ENCODE peak calls at places on chromosomes 6 and 20, in nine cellular contexts. N is fibroblast of lung, U is small intestine, O is neuronal stem cell, F is fibroblast of the aortic adventitia, R is epithelial cell of esophagus, D is tibial artery, J is endothelial cell of umbilical vein, C is PC-3. P is an unnamed sample.

GRCh38 chr20:34367155-34367554 is 4.1 kb downstream of the ITCH start:
- DNase-seq in N (no peak), U (no peak), O (no peak), F (no peak), R (no peak), D (no peak), J (no peak), C (no peak), P (no peak)

GRCh38 chr6:169841251-169841650 is 89.8 kb downstream of the ERMARD start:
- DNase-seq in N (no peak), U (no peak), O (no peak), F (no peak), R (no peak), D (peak; percentile 9), J (no peak), C (no peak), P (no peak)

GRCh38 chr6:32126880-32127279 is 1.2 kb downstream of the ATF6B start:
- DNase-seq in N (no peak), U (no peak), O (no peak), F (no peak), R (peak; percentile 34), D (no peak), J (no peak), C (no peak), P (no peak)

GRCh38 chr6:138728672-138729071 is 44.9 kb upstream of the CCDC28A start:
- DNase-seq in N (no peak), U (no peak), O (no peak), F (no peak), R (no peak), D (no peak), J (no peak), C (no peak), P (no peak)

GRCh38 chr6:111691345-111692225 is 85.9 kb upstream of the TRAF3IP2 start:
- DNase-seq in N (no peak), U (no peak), O (no peak), F (peak; percentile 63), R (no peak), D (no peak), J (no peak), C (no peak), P (peak; percentile 99)

GRCh38 chr20:17680128-17680835 is 1.8 kb downstream of the RRBP1 start:
- DNase-seq in N (peak; percentile 61), U (peak; percentile 91), O (peak; percentile 20), F (peak; percentile 81), R (peak; percentile 68), D (peak; percentile 57), J (peak; percentile 46), C (peak; percentile 80), P (peak; percentile 93)

GRCh38 chr6:69820438-69820837 is 23.6 kb upstream of the LMBRD1 start:
- DNase-seq in N (no peak), U (no peak), O (no peak), F (no peak), R (no peak), D (no peak), J (no peak), C (no peak), P (no peak)

GRCh38 chr6:105985098-105985815 is 100.9 kb upstream of the PRDM1 start:
- DNase-seq in N (peak; percentile 24), U (peak; percentile 75), O (no peak), F (no peak), R (peak; percentile 54), D (no peak), J (no peak), C (no peak), P (peak; percentile 36)

GRCh38 chr6:116512709-116513108 is 1.3 kb downstream of the CALHM5 start:
- DNase-seq in N (no peak), U (no peak), O (no peak), F (no peak), R (no peak), D (no peak), J (peak; percentile 46), C (no peak), P (no peak)

GRCh38 chr20:51400051-51400926 is 142.2 kb downstream of the NFATC2 start:
- DNase-seq in N (no peak), U (peak; percentile 61), O (no peak), F (no peak), R (peak; percentile 40), D (no peak), J (no peak), C (no peak), P (no peak)

GRCh38 chr6:98014791-98015201 is 731.8 kb upstream of the MMS22L start:
- DNase-seq in N (no peak), U (no peak), O (no peak), F (no peak), R (no peak), D (no peak), J (no peak), C (no peak), P (no peak)

GRCh38 chr6:52065621-52066020 is 21.8 kb downstream of the PKHD1 start:
- DNase-seq in N (no peak), U (no peak), O (no peak), F (no peak), R (peak; percentile 89), D (no peak), J (no peak), C (peak; percentile 90), P (no peak)

GRCh38 chr20:38515631-38516030 is 43.0 kb downstream of the RALGAPB start:
- DNase-seq in N (no peak), U (no peak), O (no peak), F (peak; percentile 12), R (no peak), D (no peak), J (no peak), C (no peak), P (no peak)

GRCh38 chr6:168377481-168377850 is 57.9 kb upstream of the DACT2 start:
- DNase-seq in N (no peak), U (no peak), O (no peak), F (peak; percentile 13), R (no peak), D (peak; percentile 20), J (no peak), C (no peak), P (no peak)

GRCh38 chr6:13397359-13398080 is 69.2 kb upstream of the TBC1D7 start:
- DNase-seq in N (peak; percentile 10), U (peak; percentile 67), O (no peak), F (no peak), R (no peak), D (no peak), J (no peak), C (no peak), P (no peak)

GRCh38 chr6:133646021-133646682 is 242.8 kb upstream of the TCF21 start:
- DNase-seq in N (peak; percentile 86), U (no peak), O (no peak), F (peak; percentile 81), R (peak; percentile 50), D (no peak), J (no peak), C (peak; percentile 68), P (peak; percentile 38)

GRCh38 chr6:160035241-160035640 is 66.4 kb downstream of the IGF2R start:
- DNase-seq in N (no peak), U (no peak), O (no peak), F (no peak), R (no peak), D (no peak), J (no peak), C (no peak), P (no peak)

GRCh38 chr20:62952373-62953166 is at the start of gene SLC17A9:
- DNase-seq in N (peak; percentile 39), U (peak; percentile 87), O (no peak), F (no peak), R (no peak), D (peak; percentile 70), J (peak; percentile 68), C (no peak), P (peak; percentile 75)

GRCh38 chr6:93787841-93788240 is 368.5 kb upstream of the EPHA7 start:
- DNase-seq in N (peak; percentile 55), U (no peak), O (no peak), F (peak; percentile 30), R (peak; percentile 2), D (no peak), J (no peak), C (peak; percentile 18), P (no peak)

GRCh38 chr6:170438402-170438753 is 114.7 kb downstream of the PSMB1 start:
- DNase-seq in N (peak; percentile 100), U (peak; percentile 81), O (peak; percentile 93), F (peak; percentile 97), R (peak; percentile 100), D (peak; percentile 75), J (peak; percentile 86), C (peak; percentile 95), P (peak; percentile 98)

DNA sequence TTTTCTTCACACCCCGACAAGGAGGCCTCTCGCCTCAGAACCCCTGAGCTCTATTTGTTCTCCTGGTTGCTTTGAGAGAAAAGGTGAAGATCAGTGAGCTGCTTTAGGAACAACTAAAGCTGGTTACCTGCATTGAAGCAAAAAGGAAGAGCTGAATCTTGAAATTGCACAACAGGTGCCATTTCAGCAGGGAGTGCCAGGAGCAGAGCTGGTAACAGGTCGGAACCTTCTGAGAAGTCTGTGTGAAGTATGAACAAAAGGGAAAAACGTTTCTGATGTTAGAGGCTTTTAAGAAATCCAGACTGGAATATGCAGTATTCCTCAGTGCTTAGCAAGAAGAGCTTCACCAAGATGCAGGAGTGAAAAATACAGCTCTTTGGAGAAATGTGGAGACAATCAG is 164.0 kb downstream of the TMEM242 start:
- DNase-seq in N (no peak), U (no peak), O (no peak), F (no peak), R (no peak), D (no peak), J (no peak), C (no peak), P (no peak)
- H3K4me3 ChIP-seq in N (no peak overlapping the region), U (no peak overlapping the region), O (no peak overlapping the region), F (no peak overlapping the region), R (no peak overlapping the region), D (no peak overlapping the region), J (no peak overlapping the region), C (no peak overlapping the region), P (no peak overlapping the region)

GRCh38 chr6:35602133-35602946 is 86.4 kb downstream of the FKBP5 start:
- DNase-seq in N (peak; percentile 69), U (no peak), O (no peak), F (peak; percentile 60), R (peak; percentile 92), D (no peak), J (peak; percentile 66), C (peak; percentile 28), P (peak; percentile 87)
- H3K4me3 ChIP-seq in N (no peak overlapping the region), U (peak overlapping the region; percentile 11), O (no peak overlapping the region), F (peak overlapping the region; percentile 40), R (no peak overlapping the region), D (no peak overlapping the region), J (no peak overlapping the region), C (peak overlapping the region; percentile 50), P (peak overlapping the region; percentile 13)

GRCh38 chr6:7111095-7111690 is 3.4 kb downstream of the RREB1 start:
- DNase-seq in N (no peak), U (no peak), O (no peak), F (no peak), R (no peak), D (no peak), J (no peak), C (no peak), P (no peak)
- H3K4me3 ChIP-seq in N (no peak overlapping the region), U (no peak overlapping the region), O (no peak overlapping the region), F (no peak overlapping the region), R (no peak overlapping the region), D (no peak overlapping the region), J (no peak overlapping the region), C (peak overlapping the region; percentile 97), P (no peak overlapping the region)

DNA sequence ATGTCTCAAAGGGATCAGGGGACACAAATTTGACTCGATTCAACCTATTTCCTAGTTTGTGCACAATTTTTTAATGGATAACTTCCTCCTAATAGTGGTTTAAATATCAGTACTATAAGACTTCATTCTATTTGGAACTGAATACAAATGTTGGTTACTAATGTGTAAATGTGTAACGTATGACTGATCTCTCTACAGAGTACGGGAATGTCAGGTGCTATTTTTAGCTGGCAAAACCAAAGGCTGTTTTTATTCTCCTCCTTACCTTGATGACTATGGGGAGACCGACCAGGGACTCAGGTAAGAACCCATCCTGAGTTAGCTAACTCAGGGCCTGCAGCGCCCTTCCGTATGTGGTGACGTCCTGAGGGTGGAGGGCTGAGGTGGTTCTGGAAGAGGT is 33.0 kb downstream of the PRPH2 start:
- DNase-seq in N (no peak), U (no peak), O (no peak), F (no peak), R (no peak), D (no peak), J (no peak), C (no peak), P (no peak)
- H3K4me3 ChIP-seq in N (no peak overlapping the region), U (no peak overlapping the region), O (no peak overlapping the region), F (no peak overlapping the region), R (no peak overlapping the region), D (no peak overlapping the region), J (no peak overlapping the region), C (no peak overlapping the region), P (no peak overlapping the region)